ENCODE peak calls at places on chromosomes 1 and 21, in eight cellular contexts. One of them, this sample, is unnamed.

GRCh38 chr1:7199077-7199779 is 414.0 kb downstream of the CAMTA1 start:
- DNase-seq in neural progenitor cell: peak
- DNase-seq in kidney epithelial cell: no peak
- DNase-seq in sciatic nerve: no peak
- DNase-seq in progenitor cell of endocrine pancreas: no peak
- DNase-seq in naive thymus-derived CD8-positive, alpha-beta T cell: no peak
- DNase-seq in NCI-H1694 treated with DMSO at 0.1 percent for 48 hours: no peak
- DNase-seq in NCI-H460: no peak
- DNase-seq in this sample: no peak

GRCh38 chr1:64343105-64343960 is 126.6 kb upstream of the CACHD1 start:
- DNase-seq in neural progenitor cell: no peak
- DNase-seq in kidney epithelial cell: peak
- DNase-seq in sciatic nerve: no peak
- DNase-seq in progenitor cell of endocrine pancreas: no peak
- DNase-seq in naive thymus-derived CD8-positive, alpha-beta T cell: no peak
- DNase-seq in NCI-H1694 treated with DMSO at 0.1 percent for 48 hours: no peak
- DNase-seq in NCI-H460: peak
- DNase-seq in this sample: no peak

GRCh38 chr1:155698382-155699038 is 9.6 kb downstream of the DAP3 start:
- DNase-seq in neural progenitor cell: no peak
- DNase-seq in kidney epithelial cell: no peak
- DNase-seq in sciatic nerve: no peak
- DNase-seq in progenitor cell of endocrine pancreas: no peak
- DNase-seq in naive thymus-derived CD8-positive, alpha-beta T cell: no peak
- DNase-seq in NCI-H1694 treated with DMSO at 0.1 percent for 48 hours: no peak
- DNase-seq in NCI-H460: no peak
- DNase-seq in this sample: no peak

GRCh38 chr1:17193222-17194132 is 11.5 kb upstream of the PADI1 start:
- DNase-seq in neural progenitor cell: no peak
- DNase-seq in kidney epithelial cell: no peak
- DNase-seq in sciatic nerve: no peak
- DNase-seq in progenitor cell of endocrine pancreas: no peak
- DNase-seq in naive thymus-derived CD8-positive, alpha-beta T cell: no peak
- DNase-seq in NCI-H1694 treated with DMSO at 0.1 percent for 48 hours: no peak
- DNase-seq in NCI-H460: no peak
- DNase-seq in this sample: no peak

GRCh38 chr1:236687273-236687672 is 974 bp downstream of the ACTN2 start:
- DNase-seq in neural progenitor cell: peak
- DNase-seq in kidney epithelial cell: no peak
- DNase-seq in sciatic nerve: no peak
- DNase-seq in progenitor cell of endocrine pancreas: no peak
- DNase-seq in naive thymus-derived CD8-positive, alpha-beta T cell: no peak
- DNase-seq in NCI-H1694 treated with DMSO at 0.1 percent for 48 hours: no peak
- DNase-seq in NCI-H460: no peak
- DNase-seq in this sample: no peak

GRCh38 chr1:53183277-53183990 is 13.2 kb upstream of the CPT2 start:
- DNase-seq in neural progenitor cell: no peak
- DNase-seq in kidney epithelial cell: no peak
- DNase-seq in sciatic nerve: no peak
- DNase-seq in progenitor cell of endocrine pancreas: no peak
- DNase-seq in naive thymus-derived CD8-positive, alpha-beta T cell: no peak
- DNase-seq in NCI-H1694 treated with DMSO at 0.1 percent for 48 hours: no peak
- DNase-seq in NCI-H460: no peak
- DNase-seq in this sample: no peak

GRCh38 chr1:5750186-5751170 is 241.7 kb downstream of the NPHP4 start:
- DNase-seq in neural progenitor cell: no peak
- DNase-seq in kidney epithelial cell: no peak
- DNase-seq in sciatic nerve: peak
- DNase-seq in progenitor cell of endocrine pancreas: no peak
- DNase-seq in naive thymus-derived CD8-positive, alpha-beta T cell: no peak
- DNase-seq in NCI-H1694 treated with DMSO at 0.1 percent for 48 hours: no peak
- DNase-seq in NCI-H460: no peak
- DNase-seq in this sample: no peak

GRCh38 chr1:185375583-185375982 is 58.5 kb upstream of the IVNS1ABP start:
- DNase-seq in neural progenitor cell: no peak
- DNase-seq in kidney epithelial cell: no peak
- DNase-seq in sciatic nerve: no peak
- DNase-seq in progenitor cell of endocrine pancreas: no peak
- DNase-seq in naive thymus-derived CD8-positive, alpha-beta T cell: no peak
- DNase-seq in NCI-H1694 treated with DMSO at 0.1 percent for 48 hours: no peak
- DNase-seq in NCI-H460: peak
- DNase-seq in this sample: no peak

GRCh38 chr1:56585985-56586384 is 6.6 kb upstream of the PLPP3 start:
- DNase-seq in neural progenitor cell: no peak
- DNase-seq in kidney epithelial cell: no peak
- DNase-seq in sciatic nerve: no peak
- DNase-seq in progenitor cell of endocrine pancreas: no peak
- DNase-seq in naive thymus-derived CD8-positive, alpha-beta T cell: no peak
- DNase-seq in NCI-H1694 treated with DMSO at 0.1 percent for 48 hours: no peak
- DNase-seq in NCI-H460: no peak
- DNase-seq in this sample: no peak

GRCh38 chr1:183896466-183897026 is 91.6 kb downstream of the RGL1 start:
- DNase-seq in neural progenitor cell: no peak
- DNase-seq in kidney epithelial cell: no peak
- DNase-seq in sciatic nerve: no peak
- DNase-seq in progenitor cell of endocrine pancreas: no peak
- DNase-seq in naive thymus-derived CD8-positive, alpha-beta T cell: no peak
- DNase-seq in NCI-H1694 treated with DMSO at 0.1 percent for 48 hours: no peak
- DNase-seq in NCI-H460: no peak
- DNase-seq in this sample: no peak

GRCh38 chr21:33383056-33383888 is 19.9 kb upstream of the IFNGR2 start:
- DNase-seq in neural progenitor cell: peak
- DNase-seq in kidney epithelial cell: peak
- DNase-seq in sciatic nerve: peak
- DNase-seq in progenitor cell of endocrine pancreas: no peak
- DNase-seq in naive thymus-derived CD8-positive, alpha-beta T cell: peak
- DNase-seq in NCI-H1694 treated with DMSO at 0.1 percent for 48 hours: no peak
- DNase-seq in NCI-H460: no peak
- DNase-seq in this sample: peak

GRCh38 chr1:95636897-95637296 is 402.9 kb downstream of the RWDD3 start:
- DNase-seq in neural progenitor cell: no peak
- DNase-seq in kidney epithelial cell: no peak
- DNase-seq in sciatic nerve: no peak
- DNase-seq in progenitor cell of endocrine pancreas: no peak
- DNase-seq in naive thymus-derived CD8-positive, alpha-beta T cell: no peak
- DNase-seq in NCI-H1694 treated with DMSO at 0.1 percent for 48 hours: peak
- DNase-seq in NCI-H460: no peak
- DNase-seq in this sample: no peak

This sample was measured in naive B cell.